ENCODE peak calls at places on chromosomes 7 and 10, in nine cellular contexts. F, E, Q, G, D, B, O, H and C are unnamed samples. For H3K4me1, the result is how much of the 10 kb centered on the place peaks cover.

GRCh38 chr7:151742713-151743480 is 134.0 kb downstream of the PRKAG2 start:
- DNase-seq in F (no peak), G (no peak), O (no peak), Q (no peak), E (no peak), H (peak), B (no peak), D (no peak), C (no peak)

GRCh38 chr10:102796407-102797176 is 40.6 kb downstream of the CYP17A1 start:
- DNase-seq in F (no peak), G (peak), O (peak), H (no peak), D (peak), E (no peak), Q (no peak), B (peak), C (no peak)

GRCh38 chr10:22003111-22003963 is at the start of gene DNAJC1:
- DNase-seq in G (peak), D (peak), Q (peak), F (peak), H (peak), O (peak), E (peak), B (peak), C (peak)

GRCh38 chr7:30032310-30033125 is 4.3 kb downstream of the PLEKHA8 start:
- DNase-seq in O (no peak), Q (no peak), B (peak), D (no peak), E (peak), G (no peak), F (no peak), H (no peak), C (no peak)

GRCh38 chr10:101130984-101131961 is at the start of gene TLX1:
- DNase-seq in G (no peak), D (no peak), B (no peak), F (no peak), O (no peak), E (no peak), H (peak), Q (no peak), C (no peak)

GRCh38 chr7:40072268-40072667 is 62.2 kb downstream of the MPLKIP start:
- DNase-seq in F (no peak), B (no peak), O (no peak), D (no peak), G (no peak), Q (no peak), E (no peak), H (no peak), C (no peak)

GRCh38 chr10:78177431-78178185 is 143.9 kb downstream of the RPS24 start:
- DNase-seq in E (no peak), H (no peak), Q (no peak), G (no peak), B (no peak), F (no peak), D (no peak), O (no peak), C (no peak)

GRCh38 chr10:132960071-132960472 is 17.7 kb upstream of the CFAP46 start:
- DNase-seq in O (no peak), B (no peak), E (no peak), D (no peak), G (no peak), F (no peak), Q (no peak), H (peak), C (no peak)

GRCh38 chr10:105370697-105371096 is 729.6 kb downstream of the SORCS3 start:
- DNase-seq in G (no peak), E (no peak), F (no peak), Q (no peak), O (peak), D (no peak), B (no peak), H (no peak), C (no peak)

GRCh38 chr10:73648252-73648651 is 7.0 kb upstream of the MYOZ1 start:
- DNase-seq in H (peak), Q (no peak), G (no peak), B (no peak), D (no peak), E (no peak), F (no peak), O (no peak), C (no peak)

GRCh38 chr10:35336084-35336831 is at the start of gene CCNY:
- DNase-seq in E (peak), H (peak), B (peak), G (peak), F (peak), Q (no peak), D (peak), O (peak), C (no peak)

GRCh38 chr10:97089209-97089865 is 96.4 kb downstream of the SLIT1 start:
- DNase-seq in Q (no peak), H (no peak), G (no peak), E (no peak), D (no peak), B (no peak), O (no peak), F (no peak), C (no peak)

GRCh38 chr7:2520808-2521146 is 1.2 kb downstream of the LFNG start:
- DNase-seq in B (no peak), F (no peak), H (no peak), D (no peak), O (peak), E (peak), Q (no peak), G (no peak), C (no peak)

GRCh38 chr10:62056219-62056618 is 154.7 kb downstream of the ARID5B start:
- DNase-seq in Q (no peak), F (no peak), D (no peak), E (no peak), O (no peak), G (no peak), B (no peak), H (no peak), C (no peak)

GRCh38 chr10:62052276-62052675 is 150.8 kb downstream of the ARID5B start:
- DNase-seq in B (no peak), Q (no peak), D (no peak), F (no peak), G (no peak), O (no peak), E (no peak), H (no peak), C (no peak)

GRCh38 chr10:62054408-62054807 is 152.9 kb downstream of the ARID5B start:
- DNase-seq in Q (no peak), O (no peak), B (no peak), F (no peak), G (no peak), D (no peak), E (no peak), H (no peak), C (no peak)

GRCh38 chr10:62054825-62055224 is 153.3 kb downstream of the ARID5B start:
- DNase-seq in Q (no peak), B (no peak), O (no peak), H (no peak), D (no peak), G (no peak), E (no peak), F (no peak), C (no peak)

GRCh38 chr10:62053860-62054259 is 152.4 kb downstream of the ARID5B start:
- DNase-seq in B (no peak), O (no peak), F (no peak), G (no peak), H (no peak), E (no peak), Q (no peak), D (no peak), C (no peak)
- H3K4me1 ChIP-seq in B (under half), O (under half), F (under half), G (half or more), H (under half), E (half or more), Q (under half), D (half or more), C (under half)

DNA sequence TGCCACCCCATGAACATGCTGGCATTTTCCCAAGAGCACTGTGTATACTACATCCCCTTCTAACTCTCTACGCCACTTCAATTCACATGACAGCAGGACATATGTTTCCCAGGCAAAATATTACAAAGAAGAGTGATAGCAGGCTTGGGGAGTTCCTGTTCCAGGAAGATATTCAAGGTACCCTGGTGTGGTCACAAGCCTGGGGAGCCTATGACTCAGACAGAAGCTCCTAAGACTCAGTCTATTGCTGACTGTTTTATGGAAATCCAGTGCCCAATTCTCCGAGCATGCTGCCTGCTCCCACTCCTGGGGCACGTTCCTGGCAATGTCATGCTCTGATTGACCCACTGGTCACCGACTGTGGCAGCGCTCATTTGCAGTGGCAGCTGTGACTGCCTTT is 23.5 kb upstream of the ABLIM1 start:
- DNase-seq in O (no peak), B (peak), H (no peak), D (no peak), G (no peak), Q (peak), E (no peak), F (no peak), C (no peak)
- H3K4me1 ChIP-seq in O (under half), B (under half), H (under half), D (under half), G (under half), Q (under half), E (half or more), F (half or more), C (under half)

DNA sequence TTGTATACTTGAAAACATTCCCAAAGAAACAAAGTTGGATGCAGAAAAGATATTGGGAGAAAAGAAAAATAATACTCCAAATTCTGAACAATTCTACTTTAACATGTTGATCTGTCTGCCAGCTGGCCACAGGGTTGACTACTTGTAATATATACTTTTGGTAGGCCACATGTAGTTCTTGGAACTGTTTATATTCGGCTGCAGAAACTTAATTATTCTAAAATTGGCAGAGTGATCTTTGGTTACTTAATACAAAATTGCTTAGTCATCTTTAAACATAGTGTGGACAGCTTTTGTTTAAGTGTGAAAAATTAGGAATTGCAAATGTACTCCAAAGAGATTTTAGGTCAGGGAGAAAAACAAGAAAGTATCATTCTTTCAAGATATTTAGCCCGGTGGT is 76.0 kb downstream of the CALD1 start:
- DNase-seq in E (peak), G (no peak), Q (no peak), B (no peak), F (no peak), H (no peak), O (no peak), D (no peak), C (no peak)
- H3K4me1 ChIP-seq in E (under half), G (under half), Q (under half), B (under half), F (under half), H (under half), O (under half), D (under half), C (under half)

GRCh38 chr7:68424643-68425297 is 1173.5 kb upstream of the AUTS2 start:
- DNase-seq in H (no peak), G (no peak), E (no peak), O (no peak), B (no peak), Q (no peak), D (no peak), F (no peak), C (no peak)

GRCh38 chr7:68420342-68420750 is 1177.9 kb upstream of the AUTS2 start:
- DNase-seq in F (no peak), B (no peak), D (no peak), H (no peak), G (no peak), Q (no peak), O (no peak), E (no peak), C (no peak)

GRCh38 chr7:68425377-68425776 is 1172.9 kb upstream of the AUTS2 start:
- DNase-seq in B (no peak), H (no peak), Q (no peak), G (no peak), E (peak), D (no peak), F (no peak), O (no peak), C (no peak)

GRCh38 chr7:68417659-68418058 is 1180.6 kb upstream of the AUTS2 start:
- DNase-seq in G (no peak), H (no peak), E (no peak), F (no peak), O (no peak), Q (no peak), D (no peak), B (no peak), C (no peak)

GRCh38 chr7:68421712-68422111 is 1176.6 kb upstream of the AUTS2 start:
- DNase-seq in B (no peak), G (no peak), H (no peak), Q (no peak), O (no peak), E (no peak), F (no peak), D (no peak), C (no peak)
- H3K4me1 ChIP-seq in B (under half), G (under half), H (under half), Q (under half), O (under half), E (under half), F (under half), D (under half), C (under half)

DNA sequence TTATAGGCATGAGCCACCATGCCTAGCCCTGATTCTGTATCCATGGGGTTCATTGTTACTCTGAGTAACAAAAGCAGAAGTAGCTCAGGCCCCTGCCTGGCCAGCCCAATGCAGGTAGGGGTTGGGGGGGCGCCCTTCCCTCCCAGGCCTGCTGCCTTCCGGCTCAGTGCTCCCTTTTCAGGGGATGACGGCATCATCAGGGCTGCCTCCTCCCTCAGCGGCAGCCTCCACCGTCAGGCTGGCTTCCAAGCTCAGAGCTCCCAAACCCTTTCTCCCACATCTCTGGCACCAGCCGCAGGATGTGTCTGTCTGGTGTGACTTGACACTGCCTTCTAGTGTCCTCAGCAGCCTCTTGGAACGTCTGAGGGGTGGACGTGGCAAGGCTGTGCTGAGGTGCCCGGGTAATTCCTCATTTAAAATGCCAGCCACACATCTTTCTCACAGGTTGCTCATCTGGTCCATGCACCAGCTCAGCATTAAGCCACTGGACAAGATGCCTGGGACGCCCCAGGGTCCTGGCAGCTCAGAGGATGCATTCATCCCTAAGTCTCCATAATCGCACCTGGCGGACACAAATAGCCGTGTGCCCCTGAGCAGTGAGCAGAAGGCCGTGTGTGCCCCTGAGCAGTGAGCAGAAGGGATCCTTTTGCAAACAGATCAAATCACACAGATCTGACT is 38.2 kb downstream of the PAPOLB start:
- DNase-seq in B (no peak), Q (no peak), D (no peak), F (no peak), H (peak), E (no peak), O (no peak), G (no peak), C (no peak)
- H3K4me1 ChIP-seq in B (under half), Q (under half), D (under half), F (under half), H (under half), E (under half), O (under half), G (under half), C (under half)

DNA sequence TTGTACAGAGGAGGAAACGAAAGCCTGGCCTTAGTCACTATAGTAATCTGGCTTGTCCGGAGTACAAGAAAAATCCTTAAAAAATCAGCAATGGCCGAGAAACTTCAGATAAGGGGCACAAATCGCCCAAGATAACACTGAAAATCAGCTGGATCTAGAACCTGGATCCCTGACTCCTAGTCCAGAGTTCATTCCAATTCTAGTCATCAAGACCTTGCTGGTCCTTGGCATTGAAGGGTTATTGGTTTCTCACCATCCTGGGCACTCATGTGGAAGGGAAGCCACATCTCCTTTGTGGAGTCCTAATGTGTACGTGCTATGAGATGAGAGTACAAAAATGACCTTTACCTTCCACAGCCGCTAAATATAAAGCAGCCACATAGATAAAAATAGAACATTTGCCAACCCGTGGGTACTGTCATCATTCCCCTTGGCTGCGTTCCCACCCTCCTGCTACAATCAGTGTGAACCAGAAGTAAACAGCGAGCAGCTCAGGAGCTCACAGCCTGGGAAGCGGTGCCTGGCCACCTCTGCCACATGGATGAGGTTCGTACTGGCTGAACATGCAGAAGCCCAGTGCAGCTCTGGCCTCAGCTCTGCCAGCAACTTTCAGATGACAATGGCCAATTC is 116.0 kb upstream of the PDLIM1 start:
- DNase-seq in H (no peak), Q (no peak), D (no peak), O (peak), F (no peak), E (no peak), G (no peak), B (no peak), C (no peak)
- H3K4me1 ChIP-seq in H (under half), Q (under half), D (under half), O (under half), F (under half), E (half or more), G (under half), B (under half), C (under half)